ENCODE peak calls at places on chromosomes 16 and 17, in seven cellular contexts. Z is heart left ventricle, I is mammary epithelial cell, U is ascending aorta, C is small intestine, V is endodermal cell, R is neural progenitor cell. M is an unnamed sample.

GRCh38 chr16:50902457-50902856 is 160.6 kb downstream of the CYLD start:
- DNase-seq in Z (no peak), I (no peak), U (no peak), C (no peak), V (no peak), R (no peak), M (no peak)

GRCh38 chr16:56041556-56042140 is 149.6 kb upstream of the GNAO1 start:
- DNase-seq in Z (peak; percentile 37), I (peak; percentile 36), U (no peak), C (peak; percentile 19), V (peak; percentile 89), R (peak; percentile 76), M (no peak)

GRCh38 chr17:47338026-47338425 is 14.3 kb downstream of the EFCAB13 start:
- DNase-seq in Z (no peak), I (no peak), U (no peak), C (no peak), V (no peak), R (no peak), M (no peak)

GRCh38 chr17:338442-339192 is 14.0 kb downstream of the RPH3AL start:
- DNase-seq in Z (no peak), I (no peak), U (no peak), C (peak; percentile 44), V (no peak), R (no peak), M (no peak)

GRCh38 chr17:57332501-57332900 is 76.2 kb downstream of the MSI2 start:
- DNase-seq in Z (no peak), I (no peak), U (no peak), C (no peak), V (no peak), R (no peak), M (no peak)

GRCh38 chr16:68250951-68251350 is 5.8 kb downstream of the PLA2G15 start:
- DNase-seq in Z (no peak), I (no peak), U (no peak), C (no peak), V (no peak), R (no peak), M (no peak)

GRCh38 chr16:86354641-86355040 is 155.7 kb upstream of the FOXF1 start:
- DNase-seq in Z (no peak), I (no peak), U (no peak), C (no peak), V (no peak), R (no peak), M (no peak)

GRCh38 chr16:50619702-50620491 is 61.2 kb downstream of the SNX20 start:
- DNase-seq in Z (no peak), I (no peak), U (no peak), C (no peak), V (no peak), R (no peak), M (no peak)

GRCh38 chr17:20127660-20128413 is 118.7 kb downstream of the SPECC1 start:
- DNase-seq in Z (no peak), I (peak; percentile 9), U (no peak), C (no peak), V (no peak), R (no peak), M (no peak)

GRCh38 chr17:78600181-78600651 is 23.0 kb upstream of the DNAH17 start:
- DNase-seq in Z (peak; percentile 61), I (no peak), U (no peak), C (no peak), V (no peak), R (no peak), M (no peak)

GRCh38 chr16:22235839-22236745 is 30.0 kb downstream of the EEF2K start:
- DNase-seq in Z (no peak), I (no peak), U (no peak), C (peak; percentile 97), V (no peak), R (no peak), M (no peak)

GRCh38 chr17:81840826-81841778 is 6.3 kb upstream of the PPP1R27 start:
- DNase-seq in Z (peak; percentile 51), I (peak; percentile 87), U (no peak), C (no peak), V (peak; percentile 72), R (peak; percentile 51), M (no peak)
- H3K4me3 ChIP-seq in Z (no peak overlapping the region), I (no peak overlapping the region), U (no peak overlapping the region), C (no peak overlapping the region), V (no peak overlapping the region), R (no peak overlapping the region), M (no peak overlapping the region)

GRCh38 chr17:82677353-82677925 is 21.1 kb downstream of the RAB40B start:
- DNase-seq in Z (no peak), I (no peak), U (no peak), C (no peak), V (no peak), R (no peak), M (no peak)
- H3K4me3 ChIP-seq in Z (no peak overlapping the region), I (no peak overlapping the region), U (no peak overlapping the region), C (no peak overlapping the region), V (no peak overlapping the region), R (no peak overlapping the region), M (no peak overlapping the region)

GRCh38 chr17:82334622-82335394 is 1.2 kb upstream of the SECTM1 start:
- DNase-seq in Z (peak; percentile 23), I (peak; percentile 37), U (no peak), C (peak; percentile 64), V (no peak), R (no peak), M (no peak)

GRCh38 chr17:82334204-82334621 is 647 bp upstream of the SECTM1 start:
- DNase-seq in Z (no peak), I (no peak), U (no peak), C (no peak), V (no peak), R (no peak), M (no peak)

GRCh38 chr17:82331345-82331939 is 2.1 kb downstream of the SECTM1 start:
- DNase-seq in Z (no peak), I (no peak), U (no peak), C (peak; percentile 40), V (no peak), R (no peak), M (no peak)

GRCh38 chr17:82332669-82333278 is 792 bp downstream of the SECTM1 start:
- DNase-seq in Z (peak; percentile 73), I (peak; percentile 46), U (peak; percentile 36), C (peak; percentile 69), V (no peak), R (no peak), M (no peak)

GRCh38 chr17:82333279-82334171 is at the start of gene SECTM1:
- DNase-seq in Z (peak; percentile 73), I (no peak), U (no peak), C (peak; percentile 55), V (peak; percentile 82), R (peak; percentile 72), M (no peak)
- H3K4me3 ChIP-seq in Z (peak within 1 kb of the TSS; percentile 47), I (peak within 1 kb of the TSS; percentile 27), U (peak within 1 kb of the TSS; percentile 69), C (peak within 1 kb of the TSS; percentile 62), V (no peak within 1 kb of the TSS), R (peak within 1 kb of the TSS; percentile 33), M (peak within 1 kb of the TSS; percentile 15)

DNA sequence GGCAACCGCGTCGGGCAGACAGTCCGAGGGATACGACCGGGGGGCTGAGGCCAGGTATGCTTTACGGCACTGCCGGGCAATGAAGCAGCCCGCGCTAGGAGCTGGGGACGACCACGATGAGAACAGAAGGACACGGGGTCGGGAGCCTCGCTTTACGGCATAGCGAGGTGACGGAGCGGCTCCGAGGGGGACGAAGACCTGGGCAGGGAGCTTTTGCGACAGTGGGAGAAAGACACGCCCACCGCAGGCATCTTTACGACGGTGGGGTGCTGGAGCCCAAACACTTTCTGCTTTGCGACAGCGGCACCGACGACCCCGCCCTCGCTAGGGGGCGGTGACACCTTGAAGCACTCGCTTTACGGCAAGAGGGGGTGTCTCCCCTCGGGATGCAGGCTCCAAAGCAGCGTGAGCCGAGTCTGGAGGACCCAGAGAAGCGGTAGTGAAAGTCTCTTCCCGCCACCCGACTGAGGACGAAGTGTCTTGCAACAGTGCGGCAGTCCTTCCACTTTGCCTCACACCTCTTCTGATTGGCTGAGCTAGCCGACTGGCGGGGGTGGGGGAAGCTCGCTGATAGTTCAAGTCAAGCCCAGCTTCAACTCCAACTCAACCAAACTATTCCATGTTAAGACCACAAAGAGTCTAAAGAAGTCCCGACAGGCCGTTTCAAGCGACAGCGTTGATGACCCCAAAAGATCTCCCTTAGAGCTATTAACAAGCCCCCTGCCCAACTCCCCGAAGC is 394 bp upstream of the NEURL4 start:
- DNase-seq in Z (peak; percentile 99), I (peak; percentile 98), U (peak; percentile 98), C (peak; percentile 98), V (peak; percentile 100), R (peak; percentile 99), M (peak; percentile 99)
- H3K4me3 ChIP-seq in Z (peak overlapping the region; percentile 95), I (peak overlapping the region; percentile 97), U (peak overlapping the region; percentile 97), C (peak overlapping the region; percentile 84), V (peak overlapping the region; percentile 82), R (peak overlapping the region; percentile 94), M (peak overlapping the region; percentile 92)

GRCh38 chr17:43998552-43998951 is 5.9 kb upstream of the NAGS start:
- DNase-seq in Z (no peak), I (peak; percentile 11), U (no peak), C (no peak), V (no peak), R (no peak), M (no peak)

GRCh38 chr17:43992641-43993040 is 11.8 kb upstream of the NAGS start:
- DNase-seq in Z (no peak), I (no peak), U (no peak), C (no peak), V (no peak), R (no peak), M (no peak)

GRCh38 chr17:43999024-43999423 is 5.4 kb upstream of the NAGS start:
- DNase-seq in Z (no peak), I (no peak), U (no peak), C (no peak), V (no peak), R (no peak), M (no peak)

GRCh38 chr17:43995150-43995471 is 9.3 kb upstream of the NAGS start:
- DNase-seq in Z (no peak), I (no peak), U (no peak), C (no peak), V (no peak), R (no peak), M (no peak)

DNA sequence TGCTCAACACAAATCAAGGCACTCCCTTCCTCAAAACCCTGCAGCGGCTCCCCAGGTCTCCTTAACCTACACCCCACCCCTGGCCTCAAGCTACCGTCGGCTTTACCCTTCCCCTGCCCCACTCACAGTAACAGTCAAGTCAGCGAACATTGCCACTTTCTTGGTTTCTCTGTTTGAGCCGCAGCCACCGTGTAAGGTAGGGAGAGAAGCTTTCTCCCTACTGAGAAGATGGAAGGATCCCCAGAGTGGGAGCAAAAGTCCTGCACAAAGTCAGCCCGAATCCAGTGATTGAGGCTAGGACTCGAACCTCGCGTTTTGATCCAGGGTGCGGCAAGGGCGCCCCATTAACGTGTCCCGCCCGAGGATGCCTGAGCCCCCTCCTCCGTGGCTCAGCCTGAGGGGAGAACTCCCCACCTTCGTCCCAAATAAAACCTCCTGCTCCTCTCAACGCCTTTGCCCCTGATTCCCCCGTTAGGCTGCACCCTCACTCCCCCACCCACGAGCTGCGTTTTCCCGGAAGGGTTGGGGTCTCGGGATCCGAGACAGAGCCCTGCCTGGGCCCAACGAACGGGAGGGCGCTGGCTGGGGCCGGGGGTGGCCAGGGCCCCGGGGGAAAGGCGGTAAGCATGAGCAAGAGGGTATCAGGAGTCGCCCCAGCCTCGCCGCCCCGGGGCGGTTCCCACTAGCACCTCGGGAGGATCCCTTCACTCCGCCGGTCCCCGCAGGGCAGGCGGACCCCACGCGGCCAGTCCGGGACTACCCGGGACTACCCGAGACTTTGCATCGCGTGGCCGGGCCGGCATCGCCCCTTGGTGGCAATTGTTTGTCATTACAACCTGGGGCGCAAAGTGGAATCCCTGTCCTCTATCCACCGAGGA is 9.9 kb upstream of the NAGS start:
- DNase-seq in Z (peak; percentile 73), I (peak; percentile 28), U (no peak), C (peak; percentile 53), V (peak; percentile 94), R (peak; percentile 86), M (no peak)
- H3K4me3 ChIP-seq in Z (peak overlapping the region; percentile 34), I (peak overlapping the region; percentile 57), U (peak overlapping the region; percentile 53), C (no peak overlapping the region), V (peak overlapping the region; percentile 56), R (peak overlapping the region; percentile 50), M (peak overlapping the region; percentile 33)

GRCh38 chr17:30234954-30235353 is 543 bp downstream of the SLC6A4 start:
- DNase-seq in Z (no peak), I (no peak), U (no peak), C (no peak), V (no peak), R (peak; percentile 44), M (no peak)
- H3K4me3 ChIP-seq in Z (peak overlapping the region; percentile 46), I (no peak overlapping the region), U (peak overlapping the region; percentile 76), C (peak overlapping the region; percentile 47), V (no peak overlapping the region), R (peak overlapping the region; percentile 57), M (no peak overlapping the region)